ENCODE peak calls at places on chromosomes 6 and 20, in nine cellular contexts. J, B, K, N, W, L, Z, S and U are unnamed samples.

GRCh38 chr20:57625978-57626377 is 5.8 kb upstream of the ZBP1 start:
- DNase-seq in K (no peak), J (no peak), N (no peak), L (no peak), B (no peak), W (no peak), Z (no peak), S (no peak), U (no peak)

GRCh38 chr6:16097382-16098171 is 31.3 kb upstream of the MYLIP start:
- DNase-seq in B (no peak), N (no peak), K (no peak), J (no peak), W (no peak), Z (no peak), S (no peak), L (no peak), U (no peak)

GRCh38 chr6:169813969-169814368 is 62.5 kb downstream of the ERMARD start:
- DNase-seq in N (no peak), L (no peak), B (no peak), W (peak), S (no peak), Z (no peak), J (no peak), K (no peak), U (no peak)

GRCh38 chr6:120951258-120951657 is 383.0 kb downstream of the TBC1D32 start:
- DNase-seq in S (no peak), Z (no peak), J (no peak), L (no peak), K (no peak), N (no peak), B (no peak), W (no peak), U (no peak)

GRCh38 chr6:28245206-28245941 is 6.7 kb downstream of the ZKSCAN4 start:
- DNase-seq in W (no peak), S (no peak), B (no peak), Z (no peak), L (no peak), J (no peak), N (no peak), K (no peak), U (no peak)

GRCh38 chr20:25257756-25258462 is 10.0 kb downstream of the PYGB start:
- DNase-seq in B (no peak), J (no peak), K (no peak), S (no peak), W (no peak), Z (no peak), L (no peak), N (peak), U (no peak)

GRCh38 chr6:105596284-105596755 is 193.4 kb upstream of the PREP start:
- DNase-seq in W (no peak), Z (peak), K (peak), L (no peak), J (no peak), B (no peak), S (no peak), N (no peak), U (peak)

GRCh38 chr20:17620371-17621228 is 50.7 kb downstream of the DSTN start:
- DNase-seq in K (no peak), B (no peak), N (peak), J (no peak), W (peak), Z (no peak), S (no peak), L (no peak), U (no peak)

GRCh38 chr6:14792118-14792955 is 453.5 kb upstream of the JARID2 start:
- DNase-seq in L (peak), Z (no peak), J (no peak), B (no peak), S (no peak), K (no peak), W (no peak), N (no peak), U (no peak)

GRCh38 chr6:106560966-106561740 is 68.1 kb downstream of the RTN4IP1 start:
- DNase-seq in S (no peak), J (peak), K (peak), N (no peak), Z (peak), B (no peak), L (no peak), W (no peak), U (no peak)

GRCh38 chr6:43150051-43150751 is 20.9 kb upstream of the SRF start:
- DNase-seq in J (no peak), W (no peak), Z (peak), K (no peak), S (no peak), L (no peak), N (no peak), B (no peak), U (no peak)

GRCh38 chr20:23024701-23025100 is 10.4 kb upstream of the SSTR4 start:
- DNase-seq in B (peak), L (no peak), W (no peak), S (no peak), K (no peak), N (no peak), Z (peak), J (no peak), U (no peak)

GRCh38 chr6:166957087-166957804 is 896 bp upstream of the RNASET2 start:
- DNase-seq in K (no peak), N (peak), W (no peak), S (peak), Z (no peak), L (no peak), J (no peak), B (peak), U (no peak)

GRCh38 chr20:50737352-50737751 is 6.0 kb downstream of the PARD6B start:
- DNase-seq in J (no peak), S (no peak), N (no peak), L (no peak), Z (no peak), W (peak), K (no peak), B (peak), U (no peak)

GRCh38 chr6:143747347-143747842 is 69.6 kb downstream of the PHACTR2 start:
- DNase-seq in B (peak), K (no peak), Z (no peak), N (no peak), L (no peak), W (no peak), J (no peak), S (no peak), U (no peak)

GRCh38 chr6:7750183-7750582 is 24.3 kb downstream of the BMP6 start:
- DNase-seq in Z (no peak), S (no peak), N (no peak), J (no peak), B (no peak), K (no peak), W (no peak), L (no peak), U (no peak)

GRCh38 chr20:17878912-17879602 is 89.5 kb downstream of the SNX5 start:
- DNase-seq in B (no peak), N (no peak), K (no peak), W (no peak), L (no peak), J (no peak), Z (no peak), S (no peak), U (no peak)

GRCh38 chr6:13307508-13307995 is 20.8 kb downstream of the TBC1D7 start:
- DNase-seq in K (peak), W (peak), N (no peak), Z (peak), B (no peak), L (no peak), S (no peak), J (no peak), U (peak)